ENCODE peak calls at places on chromosome 17, in seven cellular contexts. X is AG10803, W is OCI-LY7, O is adrenal gland, I is heart right ventricle, L is epithelial cell of proximal tubule, F is neural crest cell. S is an unnamed sample.

GRCh38 chr17:3036800-3037199 is 26.6 kb downstream of the OR1D5 start:
- DNase-seq in W (no peak), X (no peak), L (no peak), I (no peak), F (no peak), O (peak), S (no peak)

GRCh38 chr17:29549169-29549935 is 17.5 kb downstream of the ABHD15 start:
- DNase-seq in L (no peak), F (no peak), W (no peak), X (peak), O (no peak), I (no peak), S (no peak)

GRCh38 chr17:45722161-45722560 is 62.0 kb upstream of the CRHR1 start:
- DNase-seq in I (no peak), W (no peak), O (no peak), X (no peak), L (no peak), F (peak), S (no peak)

GRCh38 chr17:37493249-37494027 is 3.7 kb downstream of the DUSP14 start:
- DNase-seq in X (peak), I (no peak), W (no peak), L (no peak), F (no peak), O (no peak), S (no peak)

GRCh38 chr17:66930933-66931332 is 33.6 kb upstream of the CACNG4 start:
- DNase-seq in L (no peak), F (no peak), W (peak), X (no peak), I (no peak), O (no peak), S (no peak)

GRCh38 chr17:63419949-63420867 is 25.9 kb downstream of the CYB561 start:
- DNase-seq in W (no peak), O (no peak), F (no peak), L (no peak), I (no peak), X (no peak), S (no peak)

GRCh38 chr17:31389673-31390381 is 1.6 kb upstream of the RAB11FIP4 start:
- DNase-seq in X (no peak), L (no peak), I (no peak), W (no peak), O (no peak), F (no peak), S (no peak)

GRCh38 chr17:51684214-51684613 is 423.9 kb downstream of the UTP18 start:
- DNase-seq in L (no peak), W (no peak), O (no peak), X (no peak), F (no peak), I (no peak), S (no peak)

GRCh38 chr17:28228109-28228840 is 90.7 kb upstream of the TMEM97 start:
- DNase-seq in F (no peak), L (no peak), I (no peak), W (no peak), X (no peak), O (no peak), S (no peak)

GRCh38 chr17:65394811-65395472 is 166.5 kb downstream of the AXIN2 start:
- DNase-seq in X (no peak), W (no peak), I (no peak), L (no peak), O (no peak), F (no peak), S (no peak)

GRCh38 chr17:19986941-19987714 is 9.5 kb upstream of the AKAP10 start:
- DNase-seq in O (no peak), F (no peak), L (no peak), I (no peak), W (no peak), X (no peak), S (no peak)

GRCh38 chr17:76742958-76743357 is 5.0 kb downstream of the MFSD11 start:
- DNase-seq in W (no peak), X (no peak), O (no peak), I (no peak), F (no peak), L (no peak), S (no peak)

GRCh38 chr17:75571197-75571884 is 16.3 kb upstream of the MYO15B start:
- DNase-seq in I (peak), X (no peak), F (no peak), L (no peak), W (peak), O (no peak), S (no peak)

GRCh38 chr17:68101075-68101991 is 65.8 kb downstream of the KPNA2 start:
- DNase-seq in W (peak), F (peak), O (peak), I (peak), L (peak), X (peak), S (peak)

GRCh38 chr17:47301831-47302230 is 21.9 kb upstream of the EFCAB13 start:
- DNase-seq in O (no peak), F (no peak), W (no peak), I (no peak), L (no peak), X (no peak), S (no peak)

GRCh38 chr17:47304191-47304590 is 19.6 kb upstream of the EFCAB13 start:
- DNase-seq in I (no peak), W (no peak), X (peak), O (no peak), L (no peak), F (no peak), S (no peak)

GRCh38 chr17:47301161-47301560 is 22.6 kb upstream of the EFCAB13 start:
- DNase-seq in O (no peak), X (no peak), I (no peak), L (no peak), F (no peak), W (no peak), S (no peak)

GRCh38 chr17:47300718-47301117 is 23.0 kb upstream of the EFCAB13 start:
- DNase-seq in O (no peak), I (no peak), L (no peak), F (no peak), W (no peak), X (no peak), S (no peak)

GRCh38 chr17:47305302-47305923 is 18.3 kb upstream of the EFCAB13 start:
- DNase-seq in W (no peak), L (peak), F (no peak), X (peak), O (no peak), I (no peak), S (no peak)
- TF ChIP-seq CTCF in W (no peak), L (no peak), F (no peak), X (peak), O (no peak), I (no peak), S (no peak)

DNA sequence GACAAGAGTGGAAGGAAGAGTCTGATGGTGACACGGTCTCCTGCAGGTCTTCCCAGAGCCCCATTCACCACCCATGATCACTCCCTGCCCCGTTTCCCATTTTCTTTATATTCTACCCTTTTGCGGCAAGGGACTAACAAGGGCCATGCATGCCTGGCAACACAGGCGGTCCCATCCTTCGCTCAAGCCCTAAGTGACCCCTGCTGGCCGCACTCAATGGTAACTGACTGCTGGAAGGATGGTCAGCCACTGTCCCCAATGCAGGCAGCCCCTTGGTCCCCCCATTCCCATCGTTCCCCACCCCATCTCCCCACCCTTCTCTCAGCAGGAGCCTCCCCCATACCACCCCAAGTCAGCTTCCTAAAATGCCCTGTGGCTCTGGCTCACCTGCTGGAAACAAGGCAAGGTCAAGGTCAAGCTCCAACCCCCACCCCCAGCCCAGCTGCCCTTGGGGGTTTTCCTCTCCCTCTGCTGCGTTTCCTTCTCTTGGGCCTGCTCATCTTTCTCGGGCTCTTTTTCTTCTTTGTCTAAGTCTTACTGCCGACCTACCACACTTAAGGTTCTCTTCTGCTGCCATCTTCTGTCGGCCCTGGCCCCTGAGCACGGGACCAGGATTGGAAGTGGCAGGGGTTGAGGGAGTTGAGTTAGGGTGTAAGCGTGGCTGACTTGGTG is 116.0 kb downstream of the RPTOR start:
- DNase-seq in I (no peak), L (no peak), X (no peak), W (no peak), O (no peak), F (no peak), S (no peak)
- TF ChIP-seq CTCF in I (no peak), L (no peak), X (no peak), W (no peak), O (no peak), F (no peak), S (no peak)

DNA sequence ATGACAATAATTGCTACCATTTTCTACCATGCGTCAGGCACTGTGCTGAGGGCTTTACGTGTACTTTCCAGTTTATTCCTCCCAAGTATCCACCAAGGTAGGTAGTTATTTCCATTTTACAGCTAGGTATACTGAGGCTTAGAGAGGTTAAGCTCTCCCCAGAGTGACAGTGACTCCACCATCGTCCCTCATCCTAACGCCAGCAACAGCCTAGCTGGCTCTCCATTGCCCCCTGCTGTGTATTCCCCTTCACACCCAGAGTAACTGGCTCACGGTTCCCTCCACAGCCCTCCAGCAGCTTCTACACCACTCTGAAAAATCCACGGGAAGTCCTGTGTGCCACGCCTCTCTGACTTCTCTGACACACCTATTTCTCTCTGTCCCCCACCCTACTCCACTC is 7.1 kb upstream of the ASGR1 start:
- DNase-seq in F (no peak), W (peak), L (no peak), I (no peak), O (no peak), X (no peak), S (no peak)
- TF ChIP-seq CTCF in F (peak), W (peak), L (peak), I (no peak), O (no peak), X (peak), S (no peak)

GRCh38 chr17:48357727-48358126 is 72.3 kb downstream of the SKAP1 start:
- DNase-seq in L (no peak), W (peak), F (no peak), X (no peak), I (no peak), O (no peak), S (no peak)

GRCh38 chr17:48356866-48357265 is 73.1 kb downstream of the SKAP1 start:
- DNase-seq in L (no peak), W (no peak), F (no peak), X (no peak), O (no peak), I (no peak), S (no peak)

GRCh38 chr17:48352630-48353029 is 77.4 kb downstream of the SKAP1 start:
- DNase-seq in L (no peak), W (no peak), I (no peak), F (no peak), O (no peak), X (peak), S (no peak)

DNA sequence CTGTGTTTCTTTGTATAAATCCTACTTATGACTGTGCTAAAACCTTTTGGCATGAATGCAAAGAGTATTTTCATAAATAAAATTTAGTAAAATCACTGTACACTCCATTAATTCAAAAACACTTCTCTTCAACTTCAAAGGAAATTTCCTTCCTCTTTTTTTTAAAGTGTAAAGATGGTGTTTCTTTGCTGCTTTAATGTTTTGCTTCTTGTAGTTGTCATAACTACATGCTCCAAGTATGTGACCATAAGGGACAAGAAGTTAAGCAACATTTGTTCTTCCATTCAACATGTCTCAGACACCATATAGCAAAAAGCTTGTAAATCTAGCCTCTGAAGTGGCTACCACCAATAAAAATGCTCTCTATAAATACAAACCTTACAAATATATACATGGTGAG is 71.8 kb downstream of the SKAP1 start:
- DNase-seq in W (peak), F (no peak), I (no peak), L (no peak), O (no peak), X (no peak), S (no peak)
- TF ChIP-seq CTCF in W (no peak), F (no peak), I (no peak), L (no peak), O (no peak), X (no peak), S (no peak)

GRCh38 chr17:48542956-48543853 is 1.7 kb downstream of the HOXB2 start:
- DNase-seq in O (no peak), F (no peak), L (no peak), X (no peak), W (no peak), I (peak), S (peak)
- TF ChIP-seq CTCF in O (no peak), F (no peak), L (no peak), X (no peak), W (no peak), I (no peak), S (peak)

DNA sequence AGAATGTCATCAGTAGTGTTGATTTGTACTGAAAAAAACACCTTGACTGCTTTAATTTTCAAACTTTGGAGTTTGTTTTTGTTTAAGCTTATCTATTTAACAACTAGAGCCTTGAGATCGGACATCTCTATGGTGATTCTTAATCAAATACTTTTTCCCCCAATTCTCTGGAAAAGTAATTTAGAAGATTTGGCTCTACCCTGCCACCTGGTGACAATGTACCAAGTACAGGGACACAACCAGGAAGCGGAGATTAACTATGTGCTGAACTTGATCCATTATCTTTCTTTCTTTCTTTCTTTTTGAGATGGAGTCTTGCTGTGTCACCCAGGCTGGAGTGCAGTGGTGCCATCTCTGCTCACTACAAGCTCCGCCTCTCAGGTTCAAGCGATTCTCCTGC is 30.8 kb downstream of the USP43 start:
- DNase-seq in I (no peak), W (no peak), F (no peak), X (no peak), L (no peak), O (no peak), S (no peak)
- TF ChIP-seq CTCF in I (no peak), W (peak), F (peak), X (peak), L (peak), O (no peak), S (no peak)

GRCh38 chr17:61312406-61313295 is 87.0 kb upstream of the TBX2 start:
- DNase-seq in L (no peak), I (no peak), O (no peak), W (no peak), F (no peak), X (no peak), S (no peak)

GRCh38 chr17:61309857-61310256 is 89.8 kb upstream of the TBX2 start:
- DNase-seq in I (no peak), X (peak), W (no peak), O (no peak), F (no peak), L (no peak), S (no peak)

GRCh38 chr17:61310611-61311010 is 89.0 kb upstream of the TBX2 start:
- DNase-seq in O (no peak), W (no peak), X (no peak), L (no peak), F (no peak), I (no peak), S (no peak)

GRCh38 chr17:61307905-61308886 is 91.4 kb upstream of the TBX2 start:
- DNase-seq in L (no peak), I (no peak), W (no peak), X (peak), F (no peak), O (no peak), S (no peak)

GRCh38 chr17:61309362-61309761 is 90.3 kb upstream of the TBX2 start:
- DNase-seq in O (no peak), L (no peak), X (no peak), F (no peak), W (no peak), I (no peak), S (no peak)
- TF ChIP-seq CTCF in O (no peak), L (no peak), X (no peak), F (no peak), W (no peak), I (no peak), S (no peak)

GRCh38 chr17:17902877-17903276 is 66.1 kb upstream of the SREBF1 start:
- DNase-seq in W (no peak), X (no peak), L (no peak), I (no peak), F (no peak), O (no peak), S (no peak)

GRCh38 chr17:17902357-17902756 is 65.6 kb upstream of the SREBF1 start:
- DNase-seq in L (no peak), X (no peak), O (no peak), I (no peak), F (no peak), W (no peak), S (no peak)

GRCh38 chr17:17906418-17907215 is 65.6 kb downstream of the TOM1L2 start:
- DNase-seq in O (no peak), X (peak), F (no peak), I (no peak), W (no peak), L (no peak), S (no peak)

GRCh38 chr17:17905036-17905320 is 67.2 kb downstream of the TOM1L2 start:
- DNase-seq in W (no peak), L (no peak), I (no peak), F (no peak), X (no peak), O (no peak), S (no peak)

DNA sequence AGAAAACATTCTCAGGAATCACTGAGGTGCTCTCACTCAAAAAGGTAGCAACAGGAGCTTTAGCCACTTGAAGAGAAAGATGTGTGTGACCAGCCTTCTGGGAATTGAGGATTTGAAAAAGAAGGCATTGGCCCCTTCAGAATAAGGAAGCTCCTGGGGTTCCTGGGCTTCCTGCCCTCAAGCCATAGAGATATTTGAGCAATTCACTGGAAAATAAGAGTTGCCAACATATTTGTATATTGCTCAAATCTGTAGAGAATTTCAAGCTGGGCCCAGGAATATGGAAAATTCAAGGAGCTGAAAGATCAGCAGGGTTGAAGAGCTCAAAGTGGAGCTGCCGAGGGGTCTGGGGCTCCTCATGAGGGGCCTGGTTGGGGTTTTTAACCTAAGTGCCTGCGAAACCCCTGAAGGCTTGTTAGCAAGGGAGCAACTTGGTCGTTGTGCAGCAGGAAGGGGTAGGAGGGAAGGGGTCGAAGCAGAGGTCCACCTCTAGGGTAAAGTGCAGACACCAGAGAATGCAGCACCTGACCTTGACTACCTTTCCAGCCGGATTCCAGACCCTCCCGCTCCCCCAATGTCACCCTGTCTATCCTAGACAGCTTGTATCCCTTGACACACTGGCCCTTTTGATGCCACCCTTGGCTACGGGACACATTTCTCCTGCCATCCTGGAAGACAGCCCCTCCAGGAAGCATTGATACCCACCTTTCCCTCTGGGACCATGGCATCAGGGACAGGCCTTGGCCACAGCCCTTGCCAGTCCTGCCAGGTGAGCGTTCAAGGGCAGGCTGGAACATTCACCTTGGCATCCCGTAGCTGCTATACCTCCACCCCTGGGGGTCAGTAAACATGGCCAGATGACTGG is 67.6 kb upstream of the SREBF1 start:
- DNase-seq in W (no peak), F (no peak), X (peak), I (no peak), L (no peak), O (no peak), S (no peak)
- TF ChIP-seq CTCF in W (no peak), F (no peak), X (no peak), I (no peak), L (no peak), O (no peak), S (no peak)